ENCODE peak calls at places on chromosomes 7 and 10, in five cellular contexts. S, N, A, Y and O are unnamed samples. For H3K9me3, the result is how much of the 10 kb centered on the place peaks cover.

GRCh38 chr7:28155019-28155660 is 25.5 kb downstream of the JAZF1 start:
- DNase-seq in S (no peak), N (no peak), A (no peak), Y (no peak), O (no peak)

GRCh38 chr7:141526115-141526514 is 25.1 kb upstream of the AGK start:
- DNase-seq in S (no peak), N (no peak), A (no peak), Y (no peak), O (no peak)

GRCh38 chr7:106721816-106722785 is 61.1 kb upstream of the CCDC71L start:
- DNase-seq in S (no peak), N (no peak), A (no peak), Y (no peak), O (no peak)

GRCh38 chr7:49660976-49661375 is 112.5 kb upstream of the VWC2 start:
- DNase-seq in S (no peak), N (no peak), A (no peak), Y (no peak), O (no peak)

GRCh38 chr7:33888206-33888605 is 17.1 kb upstream of the BMPER start:
- DNase-seq in S (peak), N (no peak), A (no peak), Y (no peak), O (no peak)

GRCh38 chr10:77692782-77693181 is 55.2 kb upstream of the KCNMA1 start:
- DNase-seq in S (no peak), N (no peak), A (no peak), Y (no peak), O (no peak)

GRCh38 chr7:70723339-70723738 is 408.6 kb upstream of the GALNT17 start:
- DNase-seq in S (no peak), N (no peak), A (no peak), Y (no peak), O (no peak)

GRCh38 chr10:103917326-103918052 is 495 bp downstream of the STN1 start:
- DNase-seq in S (peak), N (no peak), A (no peak), Y (no peak), O (no peak)

GRCh38 chr7:83964318-83964717 is 230.3 kb downstream of the SEMA3A start:
- DNase-seq in S (no peak), N (no peak), A (no peak), Y (no peak), O (no peak)

GRCh38 chr7:131111081-131111576 is 216.5 kb upstream of the MKLN1 start:
- DNase-seq in S (no peak), N (peak), A (no peak), Y (no peak), O (no peak)

GRCh38 chr7:122847871-122848473 is 38.3 kb downstream of the CADPS2 start:
- DNase-seq in S (no peak), N (no peak), A (no peak), Y (no peak), O (no peak)

GRCh38 chr7:122846591-122846990 is 39.7 kb downstream of the CADPS2 start:
- DNase-seq in S (no peak), N (no peak), A (no peak), Y (no peak), O (no peak)

GRCh38 chr7:122849297-122849696 is 37.0 kb downstream of the CADPS2 start:
- DNase-seq in S (no peak), N (no peak), A (no peak), Y (no peak), O (no peak)

GRCh38 chr7:122845286-122845685 is 41.0 kb downstream of the CADPS2 start:
- DNase-seq in S (no peak), N (no peak), A (no peak), Y (no peak), O (no peak)

DNA sequence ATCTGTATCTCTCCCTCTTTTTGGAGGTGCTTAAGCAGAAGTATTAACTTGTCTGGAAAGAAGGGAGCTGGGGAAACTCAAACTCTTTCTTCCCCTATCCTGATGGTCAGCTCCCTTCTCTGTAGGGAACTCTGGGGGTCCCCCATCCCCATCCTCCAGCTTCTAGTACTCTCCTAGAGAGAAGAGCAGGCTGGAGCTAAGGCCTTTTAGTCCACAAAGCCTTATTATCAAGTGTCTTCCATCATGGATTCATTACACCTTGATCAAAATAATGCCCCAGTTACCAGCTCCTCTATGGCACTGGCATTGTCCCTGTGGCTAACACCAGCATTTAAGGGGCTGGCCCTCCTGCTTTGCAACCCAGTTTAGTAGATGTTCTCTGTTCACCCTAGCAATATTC is 35.7 kb downstream of the CADPS2 start:
- DNase-seq in S (no peak), N (no peak), A (no peak), Y (no peak), O (no peak)
- H3K9me3 ChIP-seq in S (under half), N (under half), A (under half), Y (under half), O (under half)

GRCh38 chr10:57723305-57723704 is 544.4 kb downstream of the IPMK start:
- DNase-seq in S (no peak), N (no peak), A (no peak), Y (no peak), O (no peak)
- H3K9me3 ChIP-seq in S (under half), N (under half), A (under half), Y (under half), O (under half)

DNA sequence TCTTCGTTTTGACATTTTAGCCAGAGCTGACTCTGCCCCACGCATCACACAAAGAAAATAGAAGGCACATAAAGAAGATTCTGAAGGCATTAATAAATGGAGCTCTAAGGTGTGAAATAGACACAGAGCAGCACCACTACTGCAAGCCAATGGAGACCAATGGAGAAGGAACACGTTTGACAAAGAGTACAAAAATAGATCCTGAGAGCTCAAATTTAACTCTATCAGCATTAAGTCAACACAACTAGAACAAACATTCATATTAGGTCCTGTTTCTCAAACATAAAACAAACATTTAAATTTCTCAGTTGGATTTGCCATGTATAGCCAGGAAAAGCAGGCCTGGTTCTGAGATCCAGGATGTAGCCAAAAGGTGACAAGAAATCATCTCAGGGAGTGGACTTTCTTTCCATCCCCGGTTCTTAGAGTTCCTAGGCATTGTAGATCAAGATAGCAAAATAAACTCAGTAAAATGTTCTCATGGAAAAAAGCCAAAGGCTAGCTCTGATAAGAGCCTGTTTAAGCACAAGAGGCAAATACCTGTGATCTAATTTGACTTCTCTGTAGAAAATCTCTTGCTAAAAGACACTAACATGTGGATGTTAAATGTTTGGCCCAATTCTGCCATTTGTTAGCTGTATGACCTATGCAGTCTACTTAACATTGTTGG is 174.2 kb upstream of the VIPR2 start:
- DNase-seq in S (no peak), N (no peak), A (no peak), Y (no peak), O (no peak)
- H3K9me3 ChIP-seq in S (under half), N (under half), A (under half), Y (under half), O (under half)

DNA sequence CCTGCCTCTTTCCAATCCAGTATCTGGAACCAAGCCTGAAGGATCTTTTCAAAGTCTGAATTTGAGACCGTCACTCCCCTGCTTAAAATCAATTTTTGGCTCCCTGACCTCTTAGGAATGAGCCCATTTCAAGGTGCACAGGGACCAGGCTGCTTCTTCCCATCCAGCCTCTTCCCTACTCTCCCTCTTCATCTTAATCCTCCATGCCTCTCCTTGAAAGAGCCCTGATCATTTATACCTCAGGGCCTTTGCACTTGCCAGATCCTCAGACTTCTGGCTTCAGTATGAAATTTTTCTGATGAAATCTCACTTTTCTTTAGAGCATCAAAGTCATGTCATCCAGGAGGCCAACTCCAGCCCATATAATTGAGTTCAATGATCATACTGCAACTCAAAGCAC is 399.5 kb upstream of the CELF2 start:
- DNase-seq in S (no peak), N (no peak), A (no peak), Y (no peak), O (no peak)
- H3K9me3 ChIP-seq in S (under half), N (under half), A (under half), Y (under half), O (under half)

GRCh38 chr10:96089116-96089515 is 41.0 kb upstream of the ZNF518A start:
- DNase-seq in S (no peak), N (no peak), A (no peak), Y (no peak), O (no peak)
- H3K9me3 ChIP-seq in S (under half), N (under half), A (under half), Y (under half), O (under half)

DNA sequence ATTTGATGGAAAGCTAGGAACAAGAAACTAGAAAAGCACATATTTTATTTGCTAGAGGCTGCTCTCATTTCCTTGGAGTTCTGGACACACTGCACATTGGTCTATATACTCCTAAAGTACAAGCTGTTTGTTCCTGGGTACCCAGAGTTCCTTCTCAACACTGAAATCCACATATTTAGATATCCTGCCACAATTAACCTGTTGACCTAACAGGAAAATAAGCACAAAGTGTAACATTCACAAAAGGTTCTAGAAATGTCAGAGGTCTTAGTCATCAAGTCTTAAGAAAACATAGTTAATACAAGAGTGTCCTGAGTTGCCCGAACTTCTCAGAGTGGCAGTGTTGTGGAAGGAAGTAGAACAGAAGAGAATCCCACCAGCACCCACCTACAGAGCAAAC is 115.6 kb downstream of the ELMO1 start:
- DNase-seq in S (no peak), N (no peak), A (no peak), Y (no peak), O (no peak)
- H3K9me3 ChIP-seq in S (under half), N (under half), A (under half), Y (under half), O (under half)

DNA sequence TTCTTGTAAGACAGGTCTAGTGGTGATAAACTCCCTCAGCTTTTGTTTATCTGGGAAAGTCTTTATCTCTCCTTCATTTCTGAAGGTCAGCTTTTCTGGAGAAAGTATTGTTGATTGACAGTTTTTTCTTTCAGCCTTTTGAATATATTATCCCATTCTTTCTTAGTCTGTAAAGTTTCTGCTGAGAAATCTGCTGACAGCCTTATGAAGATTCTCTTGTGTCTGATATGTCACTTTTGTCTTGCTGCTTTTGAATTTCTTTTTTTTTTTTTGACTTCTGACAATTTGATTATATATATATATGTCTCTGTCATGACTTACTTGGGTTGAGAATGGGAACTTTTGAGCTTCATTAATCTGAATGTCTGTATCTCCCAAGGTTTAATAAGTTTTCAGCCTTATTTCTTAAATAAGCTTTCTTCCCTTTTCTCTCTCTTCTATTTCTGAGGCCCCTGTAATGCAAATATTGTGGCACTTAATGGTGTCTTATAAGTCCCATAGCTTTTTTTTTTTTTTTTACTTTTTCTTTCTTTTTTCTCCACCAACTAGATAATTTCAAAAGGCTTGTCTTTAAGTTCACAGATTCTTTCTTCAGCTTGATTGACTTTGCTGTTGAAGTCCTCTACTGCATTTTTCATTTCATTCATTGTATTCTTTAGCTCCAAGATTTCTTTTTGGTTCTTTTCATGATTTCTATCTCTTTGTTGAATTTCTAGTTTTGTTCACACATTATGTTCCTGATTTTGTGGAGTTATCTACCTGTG is 81.4 kb upstream of the IL6 start:
- DNase-seq in S (no peak), N (no peak), A (no peak), Y (no peak), O (no peak)
- H3K9me3 ChIP-seq in S (under half), N (half or more), A (under half), Y (under half), O (under half)

GRCh38 chr7:57425969-57426628 is 23.9 kb upstream of the ZNF716 start:
- DNase-seq in S (no peak), N (no peak), A (no peak), Y (no peak), O (no peak)

GRCh38 chr7:57425239-57425944 is 24.6 kb upstream of the ZNF716 start:
- DNase-seq in S (no peak), N (no peak), A (no peak), Y (no peak), O (no peak)

GRCh38 chr7:57424515-57425238 is 25.3 kb upstream of the ZNF716 start:
- DNase-seq in S (no peak), N (no peak), A (no peak), Y (no peak), O (no peak)

GRCh38 chr7:57426629-57427003 is 23.4 kb upstream of the ZNF716 start:
- DNase-seq in S (no peak), N (no peak), A (no peak), Y (no peak), O (no peak)

DNA sequence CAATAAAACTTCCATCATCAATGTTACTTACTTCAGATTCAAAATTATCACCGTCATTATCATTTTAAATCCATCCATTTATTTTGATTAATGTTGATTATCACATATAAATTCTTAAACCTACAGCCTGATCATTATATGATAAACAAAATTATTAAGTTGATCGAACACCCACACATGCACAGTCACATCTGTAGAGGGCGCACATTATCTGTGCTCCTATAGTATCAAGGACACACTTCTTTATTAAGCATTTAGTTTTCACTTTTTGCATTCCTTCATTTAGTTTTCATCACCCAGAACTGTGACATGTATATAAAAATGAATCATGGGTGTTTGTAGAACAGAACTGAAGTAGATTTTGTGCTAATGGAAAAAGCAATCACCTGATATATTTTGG is 26.2 kb upstream of the ZNF716 start:
- DNase-seq in S (no peak), N (no peak), A (no peak), Y (no peak), O (no peak)
- H3K9me3 ChIP-seq in S (half or more), N (under half), A (under half), Y (under half), O (under half)

DNA sequence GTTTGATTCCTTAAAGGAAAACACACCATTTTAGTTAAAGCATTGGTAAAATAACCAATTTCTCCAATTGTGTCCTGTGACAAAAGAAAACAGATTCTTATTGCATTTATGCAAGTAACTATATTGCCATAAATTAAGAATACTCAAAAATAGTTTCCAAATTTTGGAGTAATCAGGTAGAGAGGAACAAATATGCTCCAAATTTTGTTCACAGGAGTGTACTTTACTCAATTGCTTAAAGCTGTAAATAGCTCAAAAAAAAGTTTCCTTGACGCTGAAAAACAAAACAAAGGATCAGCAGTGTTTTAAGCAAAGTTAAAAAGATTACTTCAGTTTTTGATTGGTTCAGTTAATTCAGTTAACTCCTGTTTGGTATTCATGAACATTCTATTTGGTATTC is 52.2 kb upstream of the INHBA start:
- DNase-seq in S (no peak), N (no peak), A (no peak), Y (no peak), O (no peak)
- H3K9me3 ChIP-seq in S (under half), N (under half), A (under half), Y (under half), O (under half)